ENCODE peak calls at places on chromosomes 12 and 14, in five cellular contexts. F, B, O, A and G are unnamed samples.

GRCh38 chr14:104788873-104789663 is 6.5 kb downstream of the AKT1 start:
- DNase-seq in O (no peak), A (no peak), B (no peak), F (no peak), G (no peak)

GRCh38 chr12:54357802-54358619 is 6.3 kb downstream of the GPR84 start:
- DNase-seq in O (no peak), B (peak), F (no peak), A (peak), G (peak)

GRCh38 chr14:23604675-23605170 is 26.1 kb upstream of the JPH4 start:
- DNase-seq in O (no peak), B (no peak), A (no peak), F (no peak), G (no peak)

GRCh38 chr12:116708826-116709756 is 28.8 kb downstream of the SPRING1 start:
- DNase-seq in A (peak), O (peak), B (peak), F (peak), G (peak)

GRCh38 chr12:26612203-26612602 is 220.8 kb downstream of the ITPR2 start:
- DNase-seq in B (no peak), O (no peak), F (no peak), A (no peak), G (no peak)

GRCh38 chr12:563250-563781 is 99.9 kb downstream of the NINJ2 start:
- DNase-seq in A (no peak), F (no peak), O (no peak), B (peak), G (no peak)

GRCh38 chr12:118514297-118514696 is 137.9 kb downstream of the SUDS3 start:
- DNase-seq in O (no peak), B (no peak), A (no peak), F (no peak), G (no peak)

GRCh38 chr12:47758834-47759690 is at the start of gene RAPGEF3:
- DNase-seq in F (peak), A (peak), O (peak), B (peak), G (peak)

GRCh38 chr12:127149226-127149964 is 1117.6 kb upstream of the TMEM132C start:
- DNase-seq in F (no peak), A (no peak), B (no peak), O (peak), G (no peak)

GRCh38 chr12:107491856-107492255 is 193.7 kb upstream of the PWP1 start:
- DNase-seq in F (no peak), A (no peak), B (no peak), O (peak), G (no peak)

GRCh38 chr12:65526311-65526710 is 247.8 kb downstream of the MSRB3 start:
- DNase-seq in B (no peak), O (peak), F (no peak), A (no peak), G (no peak)

GRCh38 chr12:5391638-5392037 is 40.3 kb upstream of the NTF3 start:
- DNase-seq in O (peak), B (no peak), A (no peak), F (no peak), G (no peak)

GRCh38 chr12:46933947-46934346 is 108.2 kb upstream of the SLC38A4 start:
- DNase-seq in A (peak), F (no peak), B (no peak), O (peak), G (peak)

GRCh38 chr12:47722136-47722834 is 3.0 kb downstream of the ENDOU start:
- DNase-seq in F (no peak), B (no peak), O (no peak), A (no peak), G (no peak)

GRCh38 chr14:74897642-74898041 is 15.9 kb downstream of the DLST start:
- DNase-seq in F (no peak), A (no peak), O (no peak), B (no peak), G (no peak)

GRCh38 chr14:22629357-22629756 is 14.8 kb downstream of the OR6J1 start:
- DNase-seq in O (no peak), B (no peak), A (no peak), F (no peak), G (no peak)

GRCh38 chr14:25841226-25841625 is 756.6 kb downstream of the NOVA1 start:
- DNase-seq in A (no peak), O (no peak), F (no peak), B (no peak), G (no peak)

GRCh38 chr14:30005114-30005698 is 77.6 kb upstream of the PRKD1 start:
- DNase-seq in B (no peak), F (no peak), O (peak), A (no peak), G (peak)

GRCh38 chr14:56351861-56352260 is 227.7 kb upstream of the TMEM260 start:
- DNase-seq in A (no peak), O (peak), B (no peak), F (no peak), G (no peak)

GRCh38 chr12:13175499-13175898 is 21.0 kb upstream of the EMP1 start:
- DNase-seq in O (no peak), F (no peak), B (no peak), A (no peak), G (no peak)

GRCh38 chr12:56120158-56120846 is 2.2 kb downstream of the ZC3H10 start:
- DNase-seq in B (no peak), F (no peak), A (no peak), O (peak), G (no peak)

GRCh38 chr12:42759622-42760273 is 170.2 kb upstream of the PRICKLE1 start:
- DNase-seq in O (peak), B (no peak), F (peak), A (no peak), G (no peak)

GRCh38 chr12:93135286-93136239 is 206.5 kb upstream of the EEA1 start:
- DNase-seq in F (no peak), B (no peak), O (peak), A (no peak), G (no peak)

GRCh38 chr12:110317921-110318320 is 36.9 kb downstream of the ATP2A2 start:
- DNase-seq in O (peak), B (no peak), A (no peak), F (no peak), G (no peak)

GRCh38 chr14:72916174-72916573 is 10.1 kb upstream of the DCAF4 start:
- DNase-seq in O (peak), F (no peak), A (no peak), B (no peak), G (no peak)

DNA sequence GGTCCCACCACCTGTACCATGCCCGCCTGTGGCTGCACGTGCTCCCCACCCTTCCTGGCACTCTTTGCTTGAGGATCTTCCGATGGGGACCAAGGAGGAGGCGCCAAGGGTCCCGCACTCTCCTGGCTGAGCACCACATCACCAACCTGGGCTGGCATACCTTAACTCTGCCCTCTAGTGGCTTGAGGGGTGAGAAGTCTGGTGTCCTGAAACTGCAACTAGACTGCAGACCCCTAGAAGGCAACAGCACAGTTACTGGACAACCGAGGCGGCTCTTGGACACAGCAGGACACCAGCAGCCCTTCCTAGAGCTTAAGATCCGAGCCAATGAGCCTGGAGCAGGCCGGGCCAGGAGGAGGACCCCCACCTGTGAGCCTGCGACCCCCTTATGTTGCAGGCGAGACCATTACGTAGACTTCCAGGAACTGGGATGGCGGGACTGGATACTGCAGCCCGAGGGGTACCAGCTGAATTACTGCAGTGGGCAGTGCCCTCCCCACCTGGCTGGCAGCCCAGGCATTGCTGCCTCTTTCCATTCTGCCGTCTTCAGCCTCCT is 1.1 kb downstream of the INHBE start:
- DNase-seq in A (peak), B (peak), F (no peak), O (peak), G (peak)
- TF ChIP-seq CTCF in A (peak), B (no peak), F (no peak), O (peak), G (peak)

GRCh38 chr12:3303410-3304136 is 187.4 kb upstream of the PRMT8 start:
- DNase-seq in O (no peak), A (no peak), F (no peak), B (no peak), G (no peak)
- TF ChIP-seq CTCF in O (no peak), A (no peak), F (no peak), B (no peak), G (no peak)

DNA sequence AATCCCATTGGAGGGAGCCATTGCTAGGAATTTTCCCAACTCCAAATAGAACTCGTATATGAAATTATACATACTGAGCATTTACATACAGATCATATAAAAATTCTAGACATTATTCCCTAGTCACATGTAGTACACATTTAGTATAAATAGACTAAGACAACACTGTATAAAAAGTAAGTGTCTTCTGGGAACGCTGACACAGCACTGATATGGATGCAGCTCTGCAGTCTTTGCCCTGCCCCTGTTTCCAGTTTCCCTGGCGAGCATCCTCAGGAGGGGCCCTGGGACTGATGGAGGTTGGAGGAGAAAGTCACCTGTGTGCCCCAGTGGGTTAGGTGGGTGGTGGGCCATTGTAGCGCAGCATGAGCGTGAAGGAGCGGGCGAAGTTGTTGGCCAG is 97.8 kb upstream of the CLMN start:
- DNase-seq in B (no peak), F (no peak), O (no peak), A (no peak), G (no peak)
- TF ChIP-seq CTCF in B (no peak), F (no peak), O (no peak), A (no peak), G (no peak)

DNA sequence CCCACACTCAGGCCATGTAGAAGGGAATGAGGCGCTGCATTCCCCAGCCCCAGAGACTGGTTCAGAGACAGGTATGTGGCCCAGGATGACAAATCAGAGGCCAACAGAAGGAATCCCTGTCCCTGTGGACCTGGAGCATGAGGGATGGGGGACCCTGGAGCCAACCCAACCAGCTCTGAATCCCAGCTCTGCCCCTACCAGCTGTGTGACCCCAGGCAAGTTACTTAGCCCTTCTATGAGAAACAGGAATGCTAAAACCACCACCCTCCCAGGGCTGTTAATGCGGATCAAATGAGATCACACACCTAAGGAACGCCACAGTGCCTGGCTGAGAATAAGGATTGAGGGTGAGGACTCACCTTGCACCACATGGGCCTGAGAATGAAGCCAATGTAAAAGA is 15.6 kb downstream of the ITPK1 start:
- DNase-seq in A (no peak), F (no peak), O (no peak), B (no peak), G (no peak)
- TF ChIP-seq CTCF in A (no peak), F (no peak), O (no peak), B (no peak), G (no peak)

DNA sequence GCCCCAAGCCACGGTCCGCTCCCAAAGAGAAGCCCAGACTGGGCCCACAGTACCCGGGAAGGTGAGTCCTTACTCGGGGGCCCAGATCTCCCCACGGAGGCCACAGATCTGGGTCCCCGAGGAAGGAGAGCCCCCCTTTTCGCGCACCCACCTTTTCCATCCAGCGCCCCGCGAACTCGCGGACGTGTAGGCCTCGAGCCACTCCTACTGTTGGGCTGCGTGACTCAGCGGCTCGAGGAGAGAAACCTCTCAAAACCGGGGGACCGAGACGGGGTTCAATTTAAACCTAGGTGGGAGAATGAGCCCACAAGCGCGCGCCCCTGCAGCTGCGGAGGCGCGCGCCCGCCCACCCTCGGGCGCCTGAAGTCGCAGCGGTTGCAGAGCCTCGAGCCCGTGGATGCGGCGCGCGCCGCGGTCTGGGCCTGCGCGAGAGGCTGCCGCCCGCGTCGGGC is 6.3 kb downstream of the SIX6 start:
- DNase-seq in A (no peak), F (no peak), O (no peak), B (no peak), G (no peak)
- TF ChIP-seq CTCF in A (no peak), F (no peak), O (no peak), B (no peak), G (no peak)

DNA sequence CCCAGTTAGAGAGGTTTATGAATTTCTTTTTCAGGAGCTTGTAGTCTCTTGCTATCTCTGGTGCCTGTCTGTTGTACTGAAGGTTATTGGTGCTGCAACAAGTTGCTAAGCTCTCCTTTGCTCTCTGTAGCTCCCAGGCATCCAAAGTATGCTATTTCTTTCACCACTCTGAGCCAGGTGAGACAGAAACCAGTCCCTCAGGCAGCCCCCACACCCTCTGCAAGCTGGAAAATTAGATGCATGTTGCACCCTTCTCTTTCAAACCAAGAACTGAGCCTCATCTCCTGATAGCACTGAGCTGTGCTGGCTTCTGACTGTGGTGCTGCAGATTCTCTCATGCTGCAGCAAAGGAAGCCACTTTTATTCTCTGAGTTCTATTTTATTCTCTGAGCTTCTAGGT is 9.6 kb upstream of the TRIM9 start:
- DNase-seq in A (no peak), O (no peak), F (no peak), B (no peak), G (no peak)
- TF ChIP-seq CTCF in A (no peak), O (no peak), F (no peak), B (no peak), G (no peak)

GRCh38 chr12:39586811-39587210 is 32.8 kb downstream of the ABCD2 start:
- DNase-seq in A (no peak), B (no peak), O (no peak), F (no peak), G (no peak)

GRCh38 chr12:39581592-39581991 is 38.0 kb downstream of the ABCD2 start:
- DNase-seq in B (no peak), F (no peak), O (no peak), A (no peak), G (no peak)

GRCh38 chr12:39592295-39592694 is 27.3 kb downstream of the ABCD2 start:
- DNase-seq in O (no peak), B (no peak), F (no peak), A (no peak), G (no peak)

DNA sequence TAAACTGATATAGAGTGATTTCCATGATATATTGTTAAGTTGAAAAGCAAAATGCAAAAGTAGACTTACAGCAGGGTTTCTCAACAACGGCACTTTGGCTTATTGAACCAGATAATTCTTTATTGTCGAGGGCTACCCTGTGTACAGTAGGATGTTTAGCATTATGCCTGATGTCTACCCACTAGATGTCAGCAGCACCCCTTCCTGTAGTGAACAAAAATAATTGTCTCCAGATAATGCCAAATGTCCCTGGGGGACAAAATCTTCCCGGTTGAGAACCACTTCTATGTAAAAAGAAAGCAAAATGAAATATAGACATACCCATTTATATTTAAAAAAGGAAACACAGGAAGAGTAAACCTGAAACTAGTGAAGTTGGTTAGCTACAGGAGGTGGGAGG is 32.4 kb downstream of the ABCD2 start:
- DNase-seq in O (no peak), A (no peak), B (no peak), F (no peak), G (no peak)
- TF ChIP-seq CTCF in O (no peak), A (peak), B (no peak), F (no peak), G (peak)

GRCh38 chr12:21662122-21662792 is 4.6 kb upstream of the LDHB start:
- DNase-seq in B (no peak), A (no peak), O (no peak), F (no peak), G (no peak)

GRCh38 chr12:21655594-21655993 is 2.0 kb downstream of the LDHB start:
- DNase-seq in B (no peak), F (no peak), A (no peak), O (no peak), G (no peak)

GRCh38 chr12:21656931-21657335 is 709 bp downstream of the LDHB start:
- DNase-seq in B (peak), F (no peak), O (peak), A (peak), G (no peak)

GRCh38 chr12:21657336-21658077 is at the start of gene LDHB:
- DNase-seq in F (peak), A (peak), B (peak), O (peak), G (peak)

GRCh38 chr12:21659383-21659782 is 1.7 kb upstream of the LDHB start:
- DNase-seq in O (no peak), F (no peak), B (no peak), A (no peak), G (no peak)
- TF ChIP-seq CTCF in O (no peak), F (no peak), B (no peak), A (no peak), G (no peak)

GRCh38 chr14:53663709-53664108 is 292.9 kb downstream of the BMP4 start:
- DNase-seq in A (no peak), O (peak), F (no peak), B (no peak), G (no peak)
- TF ChIP-seq CTCF in A (no peak), O (peak), F (no peak), B (no peak), G (no peak)

DNA sequence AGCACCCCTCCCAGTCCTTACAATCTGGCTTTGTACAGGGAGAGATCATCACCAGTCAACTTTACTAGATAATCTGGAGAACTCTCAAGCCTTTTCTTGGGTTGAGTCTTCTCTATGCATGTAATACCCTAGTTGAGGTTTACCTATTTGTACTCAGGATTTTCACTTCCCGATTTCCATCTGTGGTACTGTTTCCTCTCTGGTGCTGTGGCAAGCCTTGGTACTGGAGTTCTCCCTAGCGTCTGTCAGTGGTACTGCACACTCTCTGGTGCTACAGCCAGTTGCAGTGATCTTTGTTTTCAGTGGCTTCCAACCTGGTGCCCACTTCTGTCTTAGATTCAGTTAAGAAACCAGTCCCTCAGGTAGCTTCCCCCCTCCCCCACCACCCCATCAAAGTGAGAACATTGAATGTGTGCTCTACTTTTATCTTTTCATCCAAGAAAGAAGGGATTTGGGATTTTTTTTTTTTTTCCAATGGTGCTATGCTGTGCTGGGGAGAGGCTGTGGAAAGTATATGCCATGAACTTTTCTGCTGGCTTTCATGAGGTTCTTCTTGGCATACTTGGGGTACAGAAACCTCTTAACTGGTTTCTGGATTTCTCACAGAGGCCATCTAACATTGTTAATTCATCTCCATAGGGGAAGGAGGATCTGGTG is 69.4 kb upstream of the EVL start:
- DNase-seq in F (peak), A (peak), O (peak), B (peak), G (peak)
- TF ChIP-seq CTCF in F (peak), A (peak), O (peak), B (peak), G (peak)